ENCODE peak calls at places on chromosomes 1 and 21, in six cellular contexts. R is HS-5; Z is NCI-H2081; P is NCI-H146; K is mesothelial cell of epicardium; E is activated naive CD4-positive, alpha-beta T cell treated with anti-CD3 and anti-CD28 coated beads, Interleukin-2, amount 50 U/mL, for 16 hours. H is an unnamed sample.

GRCh38 chr1:155591770-155592169 is 18.2 kb upstream of the MSTO1 start:
- DNase-seq in R (no peak), Z (peak), P (peak), K (no peak), E (no peak), H (no peak)

GRCh38 chr1:25034736-25035522 is 104.9 kb upstream of the RUNX3 start:
- DNase-seq in R (no peak), Z (no peak), P (no peak), K (no peak), E (no peak), H (peak)

GRCh38 chr1:67491280-67491679 is 61.1 kb upstream of the SERBP1 start:
- DNase-seq in R (no peak), Z (no peak), P (no peak), K (no peak), E (no peak), H (no peak)

GRCh38 chr1:233166896-233167295 is 128.6 kb downstream of the PCNX2 start:
- DNase-seq in R (no peak), Z (no peak), P (no peak), K (no peak), E (no peak), H (no peak)

GRCh38 chr1:29478879-29479278 is 242.6 kb downstream of the PTPRU start:
- DNase-seq in R (no peak), Z (no peak), P (no peak), K (peak), E (no peak), H (no peak)

GRCh38 chr1:60765204-60765603 is 317.2 kb upstream of the NFIA start:
- DNase-seq in R (no peak), Z (peak), P (peak), K (no peak), E (no peak), H (no peak)

GRCh38 chr21:43279578-43279894 is 110.7 kb downstream of the CRYAA start:
- DNase-seq in R (no peak), Z (no peak), P (no peak), K (no peak), E (no peak), H (no peak)

GRCh38 chr1:234957330-234958065 is 171.1 kb downstream of the TOMM20 start:
- DNase-seq in R (peak), Z (peak), P (peak), K (no peak), E (no peak), H (no peak)

GRCh38 chr1:230424440-230425251 is 1.5 kb downstream of the PGBD5 start:
- DNase-seq in R (no peak), Z (peak), P (peak), K (no peak), E (no peak), H (no peak)

GRCh38 chr1:219917851-219918466 is 10.4 kb downstream of the SLC30A10 start:
- DNase-seq in R (peak), Z (no peak), P (no peak), K (no peak), E (no peak), H (no peak)

GRCh38 chr21:40386981-40387380 is 460.0 kb downstream of the DSCAM start:
- DNase-seq in R (no peak), Z (no peak), P (no peak), K (no peak), E (no peak), H (no peak)

GRCh38 chr1:204754821-204755220 is 69.3 kb upstream of the LRRN2 start:
- DNase-seq in R (no peak), Z (no peak), P (no peak), K (no peak), E (no peak), H (no peak)

GRCh38 chr1:7360526-7360925 is 410.6 kb upstream of the VAMP3 start:
- DNase-seq in R (no peak), Z (no peak), P (no peak), K (no peak), E (no peak), H (no peak)

GRCh38 chr1:160521554-160521953 is 1.5 kb downstream of the SLAMF6 start:
- DNase-seq in R (no peak), Z (no peak), P (no peak), K (no peak), E (no peak), H (no peak)